ENCODE peak calls at places on chromosomes 16 and 17, in five cellular contexts. Q is fibroblast of pulmonary artery; X is HAP-1; B is prostate gland; Z is activated CD4-positive, alpha-beta T cell treated with anti-CD3 and anti-CD28 coated beads, Interleukin-2, amount 50 U/mL, for 1 hour. D is an unnamed sample.

GRCh38 chr17:3750926-3751325 is 27.2 kb downstream of the HASPIN start:
- DNase-seq in Q (no peak), X (no peak), B (no peak), Z (peak; percentile 32), D (no peak)

GRCh38 chr16:71974068-71974818 is 26.0 kb downstream of the PKD1L3 start:
- DNase-seq in Q (no peak), X (no peak), B (no peak), Z (no peak), D (no peak)

GRCh38 chr17:50642722-50643656 is 8.3 kb downstream of the ABCC3 start:
- DNase-seq in Q (no peak), X (no peak), B (no peak), Z (no peak), D (no peak)

GRCh38 chr17:49519781-49520180 is 24.7 kb downstream of the NGFR start:
- DNase-seq in Q (no peak), X (no peak), B (no peak), Z (no peak), D (no peak)

GRCh38 chr16:56858375-56858774 is 6.6 kb upstream of the SLC12A3 start:
- DNase-seq in Q (no peak), X (no peak), B (no peak), Z (no peak), D (no peak)

GRCh38 chr16:86455116-86455515 is 55.2 kb upstream of the FOXF1 start:
- DNase-seq in Q (peak; percentile 40), X (no peak), B (no peak), Z (no peak), D (peak; percentile 51)

GRCh38 chr16:2524339-2524938 is 4.3 kb downstream of the AMDHD2 start:
- DNase-seq in Q (no peak), X (no peak), B (no peak), Z (no peak), D (no peak)

GRCh38 chr16:88471575-88471974 is 18.5 kb downstream of the ZFPM1 start:
- DNase-seq in Q (no peak), X (no peak), B (no peak), Z (no peak), D (no peak)

GRCh38 chr17:45270828-45271418 is 9.0 kb upstream of the SPATA32 start:
- DNase-seq in Q (no peak), X (no peak), B (no peak), Z (peak; percentile 63), D (no peak)

GRCh38 chr16:60123387-60124023 is 1389.4 kb upstream of the GOT2 start:
- DNase-seq in Q (no peak), X (no peak), B (no peak), Z (no peak), D (no peak)

GRCh38 chr17:35568561-35568960 is 7.9 kb upstream of the SLFN14 start:
- DNase-seq in Q (peak; percentile 59), X (no peak), B (no peak), Z (peak; percentile 31), D (peak; percentile 70)

GRCh38 chr17:45264988-45265387 is 3.1 kb upstream of the SPATA32 start:
- DNase-seq in Q (no peak), X (no peak), B (no peak), Z (no peak), D (no peak)

GRCh38 chr17:29640413-29640812 is 17.7 kb upstream of the CORO6 start:
- DNase-seq in Q (peak; percentile 64), X (no peak), B (no peak), Z (no peak), D (peak; percentile 88)

GRCh38 chr16:16071631-16072244 is 122.3 kb downstream of the ABCC1 start:
- DNase-seq in Q (peak; percentile 74), X (no peak), B (no peak), Z (no peak), D (peak; percentile 92)

GRCh38 chr16:14303182-14303618 is 232.1 kb downstream of the MRTFB start:
- DNase-seq in Q (peak; percentile 34), X (no peak), B (no peak), Z (no peak), D (peak; percentile 36)

GRCh38 chr17:60151355-60151754 is 1.6 kb downstream of the CA4 start:
- DNase-seq in Q (no peak), X (no peak), B (no peak), Z (no peak), D (no peak)

GRCh38 chr17:39564201-39564828 is 43.4 kb downstream of the NEUROD2 start:
- DNase-seq in Q (peak; percentile 20), X (no peak), B (no peak), Z (no peak), D (no peak)

GRCh38 chr17:54754560-54754959 is 146.1 kb upstream of the TOM1L1 start:
- DNase-seq in Q (no peak), X (peak; percentile 7), B (no peak), Z (no peak), D (no peak)

GRCh38 chr17:76585649-76586593 is at the start of gene ST6GALNAC2:
- DNase-seq in Q (peak; percentile 42), X (peak; percentile 34), B (peak; percentile 68), Z (peak; percentile 37), D (no peak)

GRCh38 chr17:57104461-57105175 is 19.6 kb downstream of the AKAP1 start:
- DNase-seq in Q (no peak), X (no peak), B (no peak), Z (no peak), D (no peak)

GRCh38 chr16:64478258-64478906 is 643.5 kb downstream of the CDH11 start:
- DNase-seq in Q (peak; percentile 69), X (no peak), B (peak; percentile 51), Z (no peak), D (peak; percentile 91)

GRCh38 chr16:82936941-82937551 is 310.3 kb downstream of the CDH13 start:
- DNase-seq in Q (peak; percentile 81), X (no peak), B (no peak), Z (no peak), D (peak; percentile 83)

GRCh38 chr16:46883353-46883689 is 841 bp upstream of the GPT2 start:
- DNase-seq in Q (no peak), X (no peak), B (peak; percentile 42), Z (no peak), D (no peak)

GRCh38 chr17:44086364-44087311 is 16.1 kb downstream of the G6PC3 start:
- DNase-seq in Q (peak; percentile 88), X (peak; percentile 22), B (no peak), Z (peak; percentile 39), D (peak; percentile 79)

GRCh38 chr17:2137342-2138098 is 82.6 kb downstream of the HIC1 start:
- DNase-seq in Q (peak; percentile 71), X (peak; percentile 70), B (peak; percentile 20), Z (no peak), D (peak; percentile 87)

GRCh38 chr17:70369296-70369855 is 200.0 kb downstream of the KCNJ2 start:
- DNase-seq in Q (no peak), X (no peak), B (no peak), Z (no peak), D (peak; percentile 70)

GRCh38 chr17:41678411-41678906 is 10.2 kb upstream of the EIF1 start:
- DNase-seq in Q (peak; percentile 48), X (no peak), B (no peak), Z (no peak), D (peak; percentile 23)

GRCh38 chr17:193426-193810 is 12.0 kb upstream of the DOC2B start:
- DNase-seq in Q (no peak), X (no peak), B (no peak), Z (no peak), D (no peak)

GRCh38 chr17:57925361-57925990 is 29.7 kb downstream of the CUEDC1 start:
- DNase-seq in Q (no peak), X (no peak), B (no peak), Z (no peak), D (no peak)

GRCh38 chr17:72972263-72972951 is 120.1 kb downstream of the SLC39A11 start:
- DNase-seq in Q (no peak), X (no peak), B (no peak), Z (no peak), D (no peak)

GRCh38 chr17:21301593-21302550 is 17.4 kb downstream of the MAP2K3 start:
- DNase-seq in Q (no peak), X (no peak), B (no peak), Z (no peak), D (no peak)

GRCh38 chr16:61323456-61323855 is 712.8 kb downstream of the CDH8 start:
- DNase-seq in Q (peak; percentile 11), X (no peak), B (no peak), Z (no peak), D (peak; percentile 13)

GRCh38 chr16:10966129-10966528 is 21.8 kb downstream of the CLEC16A start:
- DNase-seq in Q (no peak), X (no peak), B (no peak), Z (no peak), D (no peak)

GRCh38 chr17:65987988-65988387 is 203.9 kb downstream of the CEP112 start:
- DNase-seq in Q (peak; percentile 64), X (peak; percentile 37), B (peak; percentile 12), Z (no peak), D (peak; percentile 65)

D was measured in choroid plexus epithelial cell.